ENCODE peak calls at places on chromosomes 7 and 10, in four cellular contexts. M is AML-193, B is left ventricle myocardium inferior, H is cardiac muscle cell. E is an unnamed sample.

GRCh38 chr10:72665925-72666324 is 26.0 kb upstream of the MCU start:
- DNase-seq in M (no peak), H (no peak), B (no peak), E (no peak)

GRCh38 chr7:87999261-87999660 is 65.2 kb downstream of the ADAM22 start:
- DNase-seq in H (no peak), B (no peak), M (no peak), E (no peak)

GRCh38 chr10:98030093-98030821 is at the start of gene CRTAC1:
- DNase-seq in M (no peak), H (peak), B (peak), E (no peak)

GRCh38 chr10:87865201-87866025 is 2.0 kb downstream of the PTEN start:
- DNase-seq in H (no peak), B (no peak), M (no peak), E (no peak)

GRCh38 chr7:19051767-19052375 is 65.6 kb downstream of the TWIST1 start:
- DNase-seq in H (no peak), B (peak), M (peak), E (peak)

GRCh38 chr10:91908358-91909177 is 718 bp downstream of the FGFBP3 start:
- DNase-seq in H (peak), B (peak), M (peak), E (peak)

GRCh38 chr10:119896937-119897336 is 4.4 kb downstream of the SEC23IP start:
- DNase-seq in H (peak), B (peak), M (no peak), E (no peak)

GRCh38 chr7:116052006-116052405 is 21.4 kb upstream of the TFEC start:
- DNase-seq in H (no peak), M (no peak), B (no peak), E (no peak)

GRCh38 chr7:7595451-7595850 is 28.8 kb downstream of the MIOS start:
- DNase-seq in H (peak), B (no peak), M (peak), E (peak)

GRCh38 chr10:7590271-7590670 is 76.5 kb downstream of the ITIH5 start:
- DNase-seq in B (no peak), M (no peak), H (no peak), E (no peak)

GRCh38 chr7:143882020-143882610 is 19.9 kb downstream of the TCAF1 start:
- DNase-seq in B (peak), M (no peak), H (peak), E (no peak)

GRCh38 chr7:150931199-150931869 is 46.8 kb downstream of the KCNH2 start:
- DNase-seq in B (no peak), H (peak), M (no peak), E (no peak)

GRCh38 chr10:62305813-62306212 is 37.2 kb upstream of the RTKN2 start:
- DNase-seq in H (peak), M (no peak), B (no peak), E (no peak)

GRCh38 chr10:124916098-124916584 is 25.8 kb upstream of the ZRANB1 start:
- DNase-seq in B (no peak), H (no peak), M (peak), E (no peak)

GRCh38 chr7:6259257-6259656 is 13.2 kb downstream of the CYTH3 start:
- DNase-seq in M (no peak), B (no peak), H (no peak), E (no peak)

GRCh38 chr10:103663802-103664201 is 170.3 kb downstream of the NEURL1 start:
- DNase-seq in B (peak), M (no peak), H (no peak), E (no peak)